ENCODE peak calls at places on chromosome 17, in eight cellular contexts. One of them, this sample, is unnamed.

GRCh38 chr17:72301887-72302286 is 181.1 kb downstream of the SOX9 start:
- DNase-seq in adrenal gland: no peak
- DNase-seq in fibroblast of the aortic adventitia: no peak
- DNase-seq in DND-41: no peak
- DNase-seq in HL-60: no peak
- DNase-seq in left colon: no peak
- DNase-seq in CD8-positive, alpha-beta memory T cell: no peak
- DNase-seq in A549: no peak
- DNase-seq in this sample: no peak

GRCh38 chr17:29039764-29040598 is 3.0 kb upstream of the PIPOX start:
- DNase-seq in left colon: no peak
- DNase-seq in fibroblast of the aortic adventitia: peak
- DNase-seq in A549: no peak
- DNase-seq in HL-60: no peak
- DNase-seq in DND-41: no peak
- DNase-seq in adrenal gland: peak
- DNase-seq in CD8-positive, alpha-beta memory T cell: no peak
- DNase-seq in this sample: no peak

GRCh38 chr17:80285237-80285920 is 24.7 kb downstream of the RNF213 start:
- DNase-seq in adrenal gland: no peak
- DNase-seq in left colon: no peak
- DNase-seq in fibroblast of the aortic adventitia: no peak
- DNase-seq in A549: no peak
- DNase-seq in HL-60: peak
- DNase-seq in DND-41: no peak
- DNase-seq in CD8-positive, alpha-beta memory T cell: peak
- DNase-seq in this sample: no peak

GRCh38 chr17:38344127-38344745 is 480 bp upstream of the GPR179 start:
- DNase-seq in adrenal gland: no peak
- DNase-seq in fibroblast of the aortic adventitia: no peak
- DNase-seq in HL-60: no peak
- DNase-seq in DND-41: no peak
- DNase-seq in CD8-positive, alpha-beta memory T cell: no peak
- DNase-seq in A549: no peak
- DNase-seq in left colon: no peak
- DNase-seq in this sample: no peak

GRCh38 chr17:59367657-59368045 is 36.2 kb downstream of the YPEL2 start:
- DNase-seq in adrenal gland: no peak
- DNase-seq in CD8-positive, alpha-beta memory T cell: no peak
- DNase-seq in fibroblast of the aortic adventitia: no peak
- DNase-seq in A549: no peak
- DNase-seq in HL-60: no peak
- DNase-seq in DND-41: no peak
- DNase-seq in left colon: no peak
- DNase-seq in this sample: no peak

GRCh38 chr17:27457731-27458523 is 1.7 kb downstream of the KSR1 start:
- DNase-seq in DND-41: no peak
- DNase-seq in A549: no peak
- DNase-seq in left colon: no peak
- DNase-seq in CD8-positive, alpha-beta memory T cell: no peak
- DNase-seq in HL-60: peak
- DNase-seq in fibroblast of the aortic adventitia: peak
- DNase-seq in adrenal gland: no peak
- DNase-seq in this sample: no peak

GRCh38 chr17:45782889-45783592 is 1.1 kb upstream of the CRHR1 start:
- DNase-seq in left colon: peak
- DNase-seq in HL-60: no peak
- DNase-seq in DND-41: no peak
- DNase-seq in CD8-positive, alpha-beta memory T cell: no peak
- DNase-seq in A549: peak
- DNase-seq in fibroblast of the aortic adventitia: no peak
- DNase-seq in adrenal gland: no peak
- DNase-seq in this sample: no peak

GRCh38 chr17:49603238-49603637 is 27.6 kb downstream of the NXPH3 start:
- DNase-seq in A549: no peak
- DNase-seq in DND-41: no peak
- DNase-seq in fibroblast of the aortic adventitia: peak
- DNase-seq in left colon: no peak
- DNase-seq in HL-60: no peak
- DNase-seq in CD8-positive, alpha-beta memory T cell: no peak
- DNase-seq in adrenal gland: no peak
- DNase-seq in this sample: no peak

GRCh38 chr17:6138761-6139446 is 68.7 kb downstream of the WSCD1 start:
- DNase-seq in HL-60: no peak
- DNase-seq in left colon: no peak
- DNase-seq in A549: no peak
- DNase-seq in adrenal gland: no peak
- DNase-seq in CD8-positive, alpha-beta memory T cell: no peak
- DNase-seq in DND-41: no peak
- DNase-seq in fibroblast of the aortic adventitia: no peak
- DNase-seq in this sample: no peak

GRCh38 chr17:12193336-12193735 is 172.7 kb downstream of the MAP2K4 start:
- DNase-seq in DND-41: no peak
- DNase-seq in CD8-positive, alpha-beta memory T cell: no peak
- DNase-seq in A549: no peak
- DNase-seq in HL-60: no peak
- DNase-seq in fibroblast of the aortic adventitia: no peak
- DNase-seq in adrenal gland: no peak
- DNase-seq in left colon: no peak
- DNase-seq in this sample: no peak

GRCh38 chr17:34667656-34668055 is 88.3 kb downstream of the TMEM132E start:
- DNase-seq in HL-60: no peak
- DNase-seq in adrenal gland: no peak
- DNase-seq in fibroblast of the aortic adventitia: no peak
- DNase-seq in left colon: no peak
- DNase-seq in A549: no peak
- DNase-seq in DND-41: no peak
- DNase-seq in CD8-positive, alpha-beta memory T cell: no peak
- DNase-seq in this sample: no peak

GRCh38 chr17:3710951-3711383 is 12.7 kb upstream of the HASPIN start:
- DNase-seq in fibroblast of the aortic adventitia: peak
- DNase-seq in A549: no peak
- DNase-seq in HL-60: no peak
- DNase-seq in CD8-positive, alpha-beta memory T cell: peak
- DNase-seq in left colon: no peak
- DNase-seq in adrenal gland: no peak
- DNase-seq in DND-41: peak
- DNase-seq in this sample: peak

GRCh38 chr17:9810100-9810949 is 11.6 kb downstream of the GSG1L2 start:
- DNase-seq in HL-60: no peak
- DNase-seq in adrenal gland: no peak
- DNase-seq in CD8-positive, alpha-beta memory T cell: no peak
- DNase-seq in A549: no peak
- DNase-seq in left colon: no peak
- DNase-seq in DND-41: no peak
- DNase-seq in fibroblast of the aortic adventitia: no peak
- DNase-seq in this sample: no peak

GRCh38 chr17:78592991-78593329 is 15.8 kb upstream of the DNAH17 start:
- DNase-seq in HL-60: no peak
- DNase-seq in adrenal gland: no peak
- DNase-seq in DND-41: no peak
- DNase-seq in A549: peak
- DNase-seq in left colon: no peak
- DNase-seq in CD8-positive, alpha-beta memory T cell: no peak
- DNase-seq in fibroblast of the aortic adventitia: no peak
- DNase-seq in this sample: no peak

GRCh38 chr17:66313995-66314659 is 11.7 kb downstream of the PRKCA start:
- DNase-seq in A549: no peak
- DNase-seq in HL-60: no peak
- DNase-seq in CD8-positive, alpha-beta memory T cell: no peak
- DNase-seq in left colon: no peak
- DNase-seq in DND-41: no peak
- DNase-seq in adrenal gland: no peak
- DNase-seq in fibroblast of the aortic adventitia: no peak
- DNase-seq in this sample: no peak

GRCh38 chr17:58734811-58735210 is 20.8 kb upstream of the PPM1E start:
- DNase-seq in adrenal gland: no peak
- DNase-seq in CD8-positive, alpha-beta memory T cell: no peak
- DNase-seq in A549: no peak
- DNase-seq in left colon: no peak
- DNase-seq in fibroblast of the aortic adventitia: no peak
- DNase-seq in HL-60: no peak
- DNase-seq in DND-41: no peak
- DNase-seq in this sample: no peak

GRCh38 chr17:9472541-9472940 is 103.1 kb downstream of the STX8 start:
- DNase-seq in fibroblast of the aortic adventitia: no peak
- DNase-seq in HL-60: no peak
- DNase-seq in CD8-positive, alpha-beta memory T cell: no peak
- DNase-seq in A549: no peak
- DNase-seq in left colon: no peak
- DNase-seq in DND-41: no peak
- DNase-seq in adrenal gland: peak
- DNase-seq in this sample: no peak

GRCh38 chr17:28865946-28866752 is 11.3 kb downstream of the ERAL1 start:
- DNase-seq in left colon: no peak
- DNase-seq in DND-41: no peak
- DNase-seq in adrenal gland: no peak
- DNase-seq in fibroblast of the aortic adventitia: peak
- DNase-seq in CD8-positive, alpha-beta memory T cell: no peak
- DNase-seq in HL-60: no peak
- DNase-seq in A549: no peak
- DNase-seq in this sample: no peak

GRCh38 chr17:76270770-76271668 is 5.9 kb downstream of the UBALD2 start:
- DNase-seq in HL-60: no peak
- DNase-seq in adrenal gland: no peak
- DNase-seq in CD8-positive, alpha-beta memory T cell: peak
- DNase-seq in DND-41: no peak
- DNase-seq in left colon: peak
- DNase-seq in A549: no peak
- DNase-seq in fibroblast of the aortic adventitia: no peak
- DNase-seq in this sample: no peak

GRCh38 chr17:27544350-27545131 is 86.4 kb upstream of the LGALS9 start:
- DNase-seq in A549: no peak
- DNase-seq in left colon: no peak
- DNase-seq in adrenal gland: no peak
- DNase-seq in DND-41: peak
- DNase-seq in HL-60: peak
- DNase-seq in CD8-positive, alpha-beta memory T cell: no peak
- DNase-seq in fibroblast of the aortic adventitia: no peak
- DNase-seq in this sample: no peak

GRCh38 chr17:41230094-41230493 is 2.2 kb upstream of the KRTAP9-3 start:
- DNase-seq in CD8-positive, alpha-beta memory T cell: no peak
- DNase-seq in left colon: no peak
- DNase-seq in HL-60: no peak
- DNase-seq in adrenal gland: no peak
- DNase-seq in fibroblast of the aortic adventitia: no peak
- DNase-seq in DND-41: no peak
- DNase-seq in A549: no peak
- DNase-seq in this sample: no peak

GRCh38 chr17:5592382-5592781 is 8.1 kb upstream of the NLRP1 start:
- DNase-seq in A549: peak
- DNase-seq in adrenal gland: no peak
- DNase-seq in CD8-positive, alpha-beta memory T cell: no peak
- DNase-seq in HL-60: no peak
- DNase-seq in fibroblast of the aortic adventitia: peak
- DNase-seq in DND-41: no peak
- DNase-seq in left colon: no peak
- DNase-seq in this sample: no peak

GRCh38 chr17:67633751-67634191 is 84.0 kb upstream of the NOL11 start:
- DNase-seq in CD8-positive, alpha-beta memory T cell: no peak
- DNase-seq in DND-41: no peak
- DNase-seq in A549: no peak
- DNase-seq in left colon: no peak
- DNase-seq in fibroblast of the aortic adventitia: peak
- DNase-seq in adrenal gland: no peak
- DNase-seq in HL-60: no peak
- DNase-seq in this sample: no peak

GRCh38 chr17:63842173-63842539 is 329 bp downstream of the SMARCD2 start:
- DNase-seq in fibroblast of the aortic adventitia: no peak
- DNase-seq in adrenal gland: peak
- DNase-seq in DND-41: peak
- DNase-seq in left colon: peak
- DNase-seq in HL-60: peak
- DNase-seq in CD8-positive, alpha-beta memory T cell: peak
- DNase-seq in A549: no peak
- DNase-seq in this sample: peak

This sample was measured in mucosa of gallbladder.